ENCODE peak calls at places on chromosomes 3 and 15, in seven cellular contexts. V is HCEC 1CT; Y is G401; P is nucleus accumbens; R is stimulated activated naive CD8-positive, alpha-beta T cell treated with anti-CD3 and anti-CD28 coated beads, Interleukin-15, Interleukin-2, amounts not matched to agents 100 U/mL and 50 U/mL, for 24 hours; F is DMS153; Z is PC-9. X is an unnamed sample.

GRCh38 chr3:126983653-126984390 is 907 bp downstream of the PLXNA1 start:
- DNase-seq in V (peak), Y (no peak), P (no peak), R (peak), F (no peak), Z (no peak), X (no peak)

GRCh38 chr15:85636351-85636750 is 158.4 kb downstream of the KLHL25 start:
- DNase-seq in V (no peak), Y (no peak), P (no peak), R (no peak), F (no peak), Z (no peak), X (no peak)

GRCh38 chr3:60948488-60948887 is 302.8 kb downstream of the FHIT start:
- DNase-seq in V (peak), Y (no peak), P (no peak), R (no peak), F (no peak), Z (no peak), X (no peak)

GRCh38 chr3:43309372-43310305 is 23.3 kb downstream of the SNRK start:
- DNase-seq in V (no peak), Y (no peak), P (no peak), R (no peak), F (no peak), Z (no peak), X (no peak)

GRCh38 chr15:93321881-93322282 is 232.9 kb upstream of the RGMA start:
- DNase-seq in V (no peak), Y (no peak), P (no peak), R (no peak), F (no peak), Z (no peak), X (no peak)

GRCh38 chr15:93866996-93867395 is 364.4 kb upstream of the MCTP2 start:
- DNase-seq in V (no peak), Y (no peak), P (no peak), R (no peak), F (no peak), Z (no peak), X (no peak)

GRCh38 chr3:13288732-13289718 is 131.1 kb downstream of the NUP210 start:
- DNase-seq in V (no peak), Y (no peak), P (no peak), R (no peak), F (no peak), Z (no peak), X (no peak)

GRCh38 chr3:173699353-173699752 is 301.8 kb downstream of the NLGN1 start:
- DNase-seq in V (no peak), Y (no peak), P (no peak), R (no peak), F (no peak), Z (no peak), X (no peak)

GRCh38 chr3:43854916-43855315 is 164.2 kb downstream of the ABHD5 start:
- DNase-seq in V (no peak), Y (no peak), P (no peak), R (no peak), F (no peak), Z (no peak), X (no peak)

GRCh38 chr3:156812521-156813335 is 13.4 kb upstream of the LEKR1 start:
- DNase-seq in V (peak), Y (no peak), P (no peak), R (no peak), F (peak), Z (peak), X (no peak)

GRCh38 chr3:127386490-127386889 is 98.6 kb upstream of the PRR20G start:
- DNase-seq in V (no peak), Y (no peak), P (no peak), R (no peak), F (no peak), Z (no peak), X (no peak)

X was measured in cerebellum.